ENCODE peak calls at places on chromosomes 16 and 17, in five cellular contexts. I is A673, W is AG04450, M is cardiac muscle cell, T is upper lobe of left lung. V is an unnamed sample. For H3K9me3, the result is how much of the 10 kb centered on the place peaks cover.

GRCh38 chr17:49343273-49343672 is 18.8 kb downstream of the ZNF652 start:
- DNase-seq in I (peak), W (no peak), M (no peak), T (no peak), V (no peak)

GRCh38 chr17:34306466-34306865 is 12.8 kb upstream of the CCL8 start:
- DNase-seq in I (peak), W (no peak), M (peak), T (no peak), V (no peak)

GRCh38 chr17:58318065-58318481 is 10.5 kb downstream of the TSPOAP1 start:
- DNase-seq in I (no peak), W (no peak), M (no peak), T (no peak), V (no peak)

GRCh38 chr17:83200746-83201145 is 121.3 kb downstream of the METRNL start:
- DNase-seq in I (no peak), W (no peak), M (no peak), T (peak), V (no peak)

GRCh38 chr17:78559749-78560368 is 17.3 kb downstream of the DNAH17 start:
- DNase-seq in I (no peak), W (no peak), M (no peak), T (no peak), V (no peak)

GRCh38 chr16:49700222-49700927 is 155.5 kb downstream of the ZNF423 start:
- DNase-seq in I (peak), W (no peak), M (no peak), T (no peak), V (no peak)

GRCh38 chr16:71929048-71929447 is 33.7 kb downstream of the IST1 start:
- DNase-seq in I (no peak), W (peak), M (peak), T (no peak), V (no peak)

GRCh38 chr17:74642995-74643394 is 19.5 kb upstream of the CD300E start:
- DNase-seq in I (no peak), W (no peak), M (no peak), T (no peak), V (no peak)

GRCh38 chr16:75965504-75966374 is 239.4 kb upstream of the CPHXL start:
- DNase-seq in I (no peak), W (no peak), M (peak), T (no peak), V (no peak)

GRCh38 chr16:31077024-31077423 is 2.8 kb downstream of the ZNF646 start:
- DNase-seq in I (no peak), W (no peak), M (no peak), T (no peak), V (no peak)

GRCh38 chr16:21097151-21097550 is 53.5 kb downstream of the DNAH3 start:
- DNase-seq in I (no peak), W (no peak), M (no peak), T (no peak), V (no peak)

GRCh38 chr17:57874434-57875108 is 24.7 kb upstream of the MRPS23 start:
- DNase-seq in I (peak), W (peak), M (peak), T (peak), V (no peak)

GRCh38 chr17:2844386-2844785 is 48.1 kb downstream of the RAP1GAP2 start:
- DNase-seq in I (no peak), W (no peak), M (no peak), T (no peak), V (no peak)

GRCh38 chr17:21249911-21250703 is 3.1 kb downstream of the NATD1 start:
- DNase-seq in I (no peak), W (no peak), M (no peak), T (no peak), V (no peak)

GRCh38 chr17:72463287-72464102 is 342.7 kb downstream of the SOX9 start:
- DNase-seq in I (no peak), W (no peak), M (no peak), T (no peak), V (no peak)

GRCh38 chr16:7650446-7650845 is 317.8 kb downstream of the RBFOX1 start:
- DNase-seq in I (peak), W (no peak), M (no peak), T (no peak), V (no peak)

GRCh38 chr16:14014284-14014625 is 56.9 kb upstream of the MRTFB start:
- DNase-seq in I (no peak), W (no peak), M (no peak), T (no peak), V (no peak)

GRCh38 chr17:76820039-76820438 is 48.2 kb upstream of the MGAT5B start:
- DNase-seq in I (peak), W (no peak), M (no peak), T (no peak), V (no peak)

GRCh38 chr17:80029235-80029974 is 6.3 kb downstream of the TBC1D16 start:
- DNase-seq in I (peak), W (no peak), M (no peak), T (no peak), V (no peak)

GRCh38 chr16:25126820-25127232 is 15.3 kb downstream of the LCMT1 start:
- DNase-seq in I (peak), W (peak), M (peak), T (no peak), V (peak)

GRCh38 chr16:13997933-13998332 is 73.2 kb upstream of the MRTFB start:
- DNase-seq in I (peak), W (no peak), M (no peak), T (no peak), V (peak)

GRCh38 chr16:14309906-14310305 is 238.8 kb downstream of the MRTFB start:
- DNase-seq in I (no peak), W (no peak), M (no peak), T (no peak), V (no peak)

GRCh38 chr17:73657473-73658116 is 13.3 kb upstream of the SDK2 start:
- DNase-seq in I (peak), W (no peak), M (peak), T (no peak), V (no peak)

GRCh38 chr17:80517641-80518040 is 27.0 kb upstream of the RPTOR start:
- DNase-seq in I (no peak), W (no peak), M (no peak), T (no peak), V (no peak)

GRCh38 chr17:51627776-51628175 is 367.4 kb downstream of the UTP18 start:
- DNase-seq in I (no peak), W (no peak), M (no peak), T (no peak), V (no peak)

GRCh38 chr16:4214215-4214621 is 27.7 kb downstream of the SRL start:
- DNase-seq in I (peak), W (peak), M (no peak), T (no peak), V (no peak)

GRCh38 chr17:77247048-77247541 is 106.3 kb downstream of the SEC14L1 start:
- DNase-seq in I (peak), W (peak), M (peak), T (peak), V (peak)

GRCh38 chr16:87556941-87557459 is 45.3 kb upstream of the JPH3 start:
- DNase-seq in I (no peak), W (no peak), M (peak), T (peak), V (no peak)

GRCh38 chr16:47855431-47855830 is 300.4 kb downstream of the ABCC12 start:
- DNase-seq in I (no peak), W (no peak), M (no peak), T (no peak), V (no peak)

GRCh38 chr16:57734308-57734924 is 1.2 kb upstream of the KATNB1 start:
- DNase-seq in I (no peak), W (no peak), M (no peak), T (no peak), V (no peak)

GRCh38 chr16:12573300-12573699 is 230.4 kb downstream of the CPPED1 start:
- DNase-seq in I (no peak), W (no peak), M (no peak), T (no peak), V (no peak)

GRCh38 chr16:70427786-70428177 is 11.1 kb downstream of the ST3GAL2 start:
- DNase-seq in I (no peak), W (no peak), M (no peak), T (no peak), V (no peak)

GRCh38 chr17:73262676-73263642 is 1.3 kb upstream of the CPSF4L start:
- DNase-seq in I (no peak), W (no peak), M (no peak), T (no peak), V (no peak)

GRCh38 chr16:85653226-85653917 is 35.4 kb downstream of the GINS2 start:
- DNase-seq in I (no peak), W (no peak), M (no peak), T (peak), V (no peak)

GRCh38 chr17:7763919-7764318 is 46.4 kb downstream of the DNAH2 start:
- DNase-seq in I (no peak), W (no peak), M (no peak), T (no peak), V (no peak)
- H3K27ac ChIP-seq in I (no peak), W (no peak), M (no peak), T (no peak), V (no peak)

DNA sequence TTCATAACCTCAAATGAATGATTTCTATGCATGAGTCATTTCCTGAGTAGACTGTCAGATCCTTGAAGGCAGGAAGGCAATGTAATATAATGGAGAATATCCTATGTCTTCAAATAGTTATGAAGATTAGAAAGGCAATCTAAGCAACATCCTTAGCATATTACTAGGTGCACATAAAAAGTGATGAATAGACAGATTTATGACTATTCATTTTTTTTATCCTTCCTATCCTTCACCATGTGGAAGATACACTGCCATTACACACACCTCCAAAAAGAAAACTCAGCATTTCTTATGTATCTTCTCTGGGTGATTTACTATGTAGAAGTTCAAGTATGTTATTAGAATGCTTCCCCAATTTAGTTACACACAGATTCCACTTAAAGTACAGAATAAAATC is 126.4 kb upstream of the MAF start:
- DNase-seq in I (no peak), W (no peak), M (no peak), T (no peak), V (no peak)
- H3K9me3 ChIP-seq in I (under half), W (under half), M (under half), T (under half), V (under half)

GRCh38 chr17:4150106-4150505 is 7.1 kb downstream of the CYB5D2 start:
- DNase-seq in I (no peak), W (no peak), M (no peak), T (no peak), V (no peak)
- H3K27ac ChIP-seq in I (no peak), W (no peak), M (no peak), T (no peak), V (no peak)

GRCh38 chr16:2686912-2687507 is 4.7 kb downstream of the KCTD5 start:
- DNase-seq in I (no peak), W (no peak), M (no peak), T (peak), V (no peak)

GRCh38 chr16:2687531-2688308 is 5.4 kb downstream of the KCTD5 start:
- DNase-seq in I (no peak), W (no peak), M (no peak), T (peak), V (no peak)

DNA sequence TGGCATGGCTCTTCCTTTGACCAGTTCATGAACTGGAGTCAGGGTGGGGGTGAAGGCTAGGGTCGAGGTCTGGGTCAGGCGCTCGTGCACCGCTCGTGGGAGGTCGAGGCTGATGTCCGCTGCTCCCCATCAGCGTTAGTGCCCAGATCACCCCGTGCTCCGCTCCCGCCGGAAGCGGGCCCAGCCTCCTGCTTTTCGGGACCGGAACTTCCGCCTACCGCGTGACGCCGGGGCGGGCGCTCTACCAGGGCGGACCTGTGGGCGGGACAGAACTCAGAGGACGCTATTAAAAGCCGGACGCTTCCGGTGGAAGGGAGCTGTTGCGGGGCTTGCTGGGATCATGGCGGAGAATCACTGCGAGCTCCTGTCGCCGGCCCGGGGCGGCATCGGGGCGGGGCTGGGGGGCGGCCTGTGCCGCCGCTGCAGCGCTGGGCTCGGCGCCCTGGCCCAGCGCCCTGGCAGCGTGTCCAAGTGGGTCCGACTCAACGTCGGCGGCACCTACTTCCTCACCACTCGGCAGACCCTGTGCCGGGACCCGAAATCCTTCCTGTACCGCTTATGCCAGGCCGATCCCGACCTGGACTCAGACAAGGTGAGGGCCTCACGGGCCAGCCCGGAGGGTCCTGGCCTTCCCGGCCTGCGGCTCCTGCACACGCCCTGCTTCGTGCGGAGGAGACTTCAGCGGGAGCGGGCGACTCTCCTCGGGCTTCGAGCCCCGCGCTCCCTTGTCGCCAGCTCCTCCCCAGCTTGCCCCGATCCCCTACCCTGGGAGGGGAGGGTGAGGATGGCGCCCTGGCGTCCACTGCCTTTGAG is at the start of gene KCTD5:
- DNase-seq in I (peak), W (peak), M (peak), T (peak), V (peak)
- H3K9me3 ChIP-seq in I (under half), W (under half), M (under half), T (under half), V (under half)

DNA sequence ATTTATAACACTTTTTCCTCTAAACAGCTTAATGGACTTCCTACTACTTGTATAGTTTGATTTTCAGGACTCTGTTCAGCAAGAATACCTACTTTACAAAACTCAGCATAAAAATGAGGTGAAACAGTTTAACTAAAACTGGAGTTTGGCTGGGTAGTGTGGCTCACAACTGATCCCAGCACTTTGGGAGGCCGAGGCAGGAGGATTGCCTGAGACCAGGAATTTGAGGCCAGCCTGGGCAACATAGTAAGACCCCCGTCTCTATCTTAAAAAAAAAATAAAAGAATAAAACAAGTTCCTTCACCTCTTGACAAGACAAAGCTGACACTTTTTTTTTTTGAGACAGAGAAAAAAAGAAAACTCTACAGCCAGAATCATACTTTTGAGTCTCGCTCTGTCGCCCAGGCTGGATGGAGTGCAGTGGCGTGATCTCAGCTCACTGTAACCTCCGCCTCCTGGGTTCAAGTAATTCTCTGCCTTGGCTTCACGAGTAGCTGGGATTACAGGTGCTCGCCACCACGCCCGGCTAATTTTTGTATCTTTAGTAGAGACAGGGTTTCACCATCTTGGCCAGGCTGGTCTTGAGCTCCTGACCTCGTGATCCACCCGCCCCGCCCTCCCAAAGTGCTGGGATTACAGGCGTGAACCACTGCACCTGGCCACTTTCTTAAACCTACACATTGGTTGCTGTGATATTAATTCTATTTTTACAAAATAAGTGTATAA is 2.6 kb downstream of the PDF start:
- DNase-seq in I (no peak), W (no peak), M (no peak), T (no peak), V (no peak)
- H3K27ac ChIP-seq in I (no peak), W (no peak), M (no peak), T (no peak), V (peak)

GRCh38 chr16:9599415-9600110 is 508.1 kb downstream of the HAPSTR1 start:
- DNase-seq in I (no peak), W (no peak), M (no peak), T (no peak), V (no peak)

GRCh38 chr16:9595393-9595792 is 503.9 kb downstream of the HAPSTR1 start:
- DNase-seq in I (no peak), W (no peak), M (no peak), T (no peak), V (no peak)

GRCh38 chr16:9598731-9599083 is 507.3 kb downstream of the HAPSTR1 start:
- DNase-seq in I (no peak), W (no peak), M (no peak), T (no peak), V (no peak)

GRCh38 chr16:9596788-9597187 is 505.3 kb downstream of the HAPSTR1 start:
- DNase-seq in I (no peak), W (no peak), M (no peak), T (no peak), V (no peak)

DNA sequence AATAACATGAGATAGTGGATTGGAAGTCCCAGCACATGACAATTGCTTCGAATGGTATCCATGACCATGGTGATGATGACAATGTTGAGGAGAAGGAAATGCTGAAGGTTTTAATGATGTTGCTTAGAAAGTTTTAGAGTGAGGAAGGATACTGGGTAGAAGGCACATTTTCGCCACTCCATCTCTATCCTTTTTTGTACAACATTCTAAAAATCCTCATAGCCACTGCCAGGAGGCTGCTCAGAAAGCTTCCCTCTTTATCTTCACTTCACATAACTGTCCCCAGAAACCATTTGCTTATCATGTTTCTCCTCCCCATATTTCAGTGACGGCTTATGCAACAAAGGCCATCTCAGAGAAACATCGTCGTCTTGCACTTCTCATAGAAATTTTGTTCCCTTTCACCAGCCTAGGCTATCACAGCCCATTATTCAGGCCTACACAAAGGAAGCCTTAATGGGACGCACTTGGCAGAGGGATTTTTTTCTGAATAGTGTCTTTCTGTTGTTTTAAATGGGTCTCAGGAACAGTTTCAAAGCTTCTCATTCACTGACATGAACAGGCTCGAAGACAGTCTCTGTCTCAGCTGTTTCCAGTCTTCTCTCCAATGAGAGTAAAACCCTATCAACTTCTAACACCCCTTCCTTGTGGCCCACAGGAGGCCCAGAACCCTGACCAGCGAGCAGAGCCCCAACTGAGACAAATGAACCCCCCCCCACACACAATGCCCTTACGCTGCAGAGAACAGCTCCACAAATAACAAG is 506.7 kb downstream of the HAPSTR1 start:
- DNase-seq in I (no peak), W (no peak), M (no peak), T (no peak), V (no peak)
- H3K9me3 ChIP-seq in I (under half), W (under half), M (under half), T (under half), V (under half)

GRCh38 chr17:31726980-31727427 is 132.0 kb downstream of the COPRS start:
- DNase-seq in I (no peak), W (no peak), M (no peak), T (no peak), V (no peak)
- H3K27ac ChIP-seq in I (no peak), W (no peak), M (no peak), T (no peak), V (no peak)

GRCh38 chr17:13542612-13543011 is 59.1 kb downstream of the HS3ST3A1 start:
- DNase-seq in I (no peak), W (no peak), M (no peak), T (no peak), V (no peak)

GRCh38 chr17:13544755-13545154 is 57.0 kb downstream of the HS3ST3A1 start:
- DNase-seq in I (no peak), W (no peak), M (no peak), T (no peak), V (no peak)

GRCh38 chr17:13541032-13541480 is 60.7 kb downstream of the HS3ST3A1 start:
- DNase-seq in I (no peak), W (peak), M (peak), T (no peak), V (no peak)

GRCh38 chr17:13545941-13546340 is 55.8 kb downstream of the HS3ST3A1 start:
- DNase-seq in I (no peak), W (no peak), M (no peak), T (no peak), V (no peak)

DNA sequence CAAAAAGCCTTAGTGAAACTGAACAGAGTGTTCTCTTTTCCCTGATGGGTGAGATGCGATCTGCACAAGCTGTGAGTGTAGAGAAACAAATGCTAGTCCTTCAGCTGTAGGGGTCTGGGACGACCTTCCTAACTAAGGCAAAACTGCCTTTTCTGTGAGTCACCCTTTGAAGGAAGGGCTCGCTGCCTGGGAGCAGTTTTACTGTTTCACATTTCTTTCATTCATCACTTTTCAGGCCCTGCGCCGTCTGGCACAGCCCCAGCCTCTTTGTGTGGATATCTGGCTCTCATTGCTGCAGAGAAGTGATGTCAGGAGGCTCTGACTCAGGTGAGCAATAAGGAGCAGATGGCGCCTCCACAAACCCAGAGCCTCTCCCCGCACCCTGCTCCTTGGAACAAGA is 57.4 kb downstream of the HS3ST3A1 start:
- DNase-seq in I (no peak), W (peak), M (no peak), T (peak), V (no peak)
- H3K9me3 ChIP-seq in I (under half), W (under half), M (under half), T (under half), V (under half)